ENCODE peak calls at places on chromosomes 5 and 9, in five cellular contexts. C is Panc1, N is kidney epithelial cell, Y is progenitor cell of endocrine pancreas, P is endodermal cell. I is an unnamed sample.

GRCh38 chr5:80930940-80931339 is 29.2 kb upstream of the RASGRF2 start:
- DNase-seq in N (no peak), Y (no peak), C (no peak), P (no peak), I (no peak)

GRCh38 chr5:170773031-170773985 is 10.2 kb upstream of the GABRP start:
- DNase-seq in C (no peak), Y (no peak), P (peak; percentile 83), N (no peak), I (no peak)

GRCh38 chr9:135210676-135211523 is 123.4 kb downstream of the OLFM1 start:
- DNase-seq in C (no peak), Y (no peak), P (no peak), N (no peak), I (no peak)

GRCh38 chr9:131481441-131482342 is 21.0 kb upstream of the POMT1 start:
- DNase-seq in N (no peak), C (no peak), P (no peak), Y (no peak), I (no peak)

GRCh38 chr5:73280821-73281746 is 108.1 kb downstream of the TMEM174 start:
- DNase-seq in Y (no peak), P (no peak), C (peak; percentile 8), N (peak; percentile 92), I (no peak)

GRCh38 chr9:2132484-2133082 is 117.4 kb downstream of the SMARCA2 start:
- DNase-seq in N (no peak), C (no peak), Y (no peak), P (no peak), I (no peak)

GRCh38 chr9:37156781-37157356 is 36.5 kb downstream of the ZCCHC7 start:
- DNase-seq in C (peak; percentile 7), Y (no peak), P (peak; percentile 50), N (peak; percentile 23), I (no peak)

GRCh38 chr9:78296208-78296892 is 575 bp upstream of the PSAT1 start:
- DNase-seq in C (no peak), N (no peak), Y (no peak), P (peak; percentile 78), I (peak; percentile 33)

GRCh38 chr5:16456103-16456832 is 9.3 kb downstream of the ZNF622 start:
- DNase-seq in C (peak; percentile 69), N (peak; percentile 26), P (peak; percentile 50), Y (no peak), I (peak; percentile 61)

GRCh38 chr9:91787931-91788330 is 162.1 kb downstream of the ROR2 start:
- DNase-seq in N (no peak), Y (no peak), P (no peak), C (no peak), I (no peak)

GRCh38 chr5:13809921-13810320 is 134.6 kb downstream of the DNAH5 start:
- DNase-seq in Y (no peak), P (no peak), N (no peak), C (no peak), I (no peak)

GRCh38 chr5:1511651-1512540 is 11.9 kb downstream of the LPCAT1 start:
- DNase-seq in P (peak; percentile 72), C (no peak), Y (peak; percentile 8), N (no peak), I (no peak)

GRCh38 chr5:142107729-142108431 is 699 bp upstream of the NDFIP1 start:
- DNase-seq in C (no peak), N (no peak), P (no peak), Y (no peak), I (no peak)

GRCh38 chr5:142109356-142110045 is 922 bp downstream of the NDFIP1 start:
- DNase-seq in C (no peak), N (no peak), P (no peak), Y (no peak), I (peak; percentile 69)

GRCh38 chr5:142110988-142111687 is 2.6 kb downstream of the NDFIP1 start:
- DNase-seq in N (no peak), Y (no peak), P (no peak), C (no peak), I (no peak)

GRCh38 chr5:142110046-142110531 is 1.5 kb downstream of the NDFIP1 start:
- DNase-seq in P (no peak), Y (no peak), N (no peak), C (no peak), I (peak; percentile 57)

DNA sequence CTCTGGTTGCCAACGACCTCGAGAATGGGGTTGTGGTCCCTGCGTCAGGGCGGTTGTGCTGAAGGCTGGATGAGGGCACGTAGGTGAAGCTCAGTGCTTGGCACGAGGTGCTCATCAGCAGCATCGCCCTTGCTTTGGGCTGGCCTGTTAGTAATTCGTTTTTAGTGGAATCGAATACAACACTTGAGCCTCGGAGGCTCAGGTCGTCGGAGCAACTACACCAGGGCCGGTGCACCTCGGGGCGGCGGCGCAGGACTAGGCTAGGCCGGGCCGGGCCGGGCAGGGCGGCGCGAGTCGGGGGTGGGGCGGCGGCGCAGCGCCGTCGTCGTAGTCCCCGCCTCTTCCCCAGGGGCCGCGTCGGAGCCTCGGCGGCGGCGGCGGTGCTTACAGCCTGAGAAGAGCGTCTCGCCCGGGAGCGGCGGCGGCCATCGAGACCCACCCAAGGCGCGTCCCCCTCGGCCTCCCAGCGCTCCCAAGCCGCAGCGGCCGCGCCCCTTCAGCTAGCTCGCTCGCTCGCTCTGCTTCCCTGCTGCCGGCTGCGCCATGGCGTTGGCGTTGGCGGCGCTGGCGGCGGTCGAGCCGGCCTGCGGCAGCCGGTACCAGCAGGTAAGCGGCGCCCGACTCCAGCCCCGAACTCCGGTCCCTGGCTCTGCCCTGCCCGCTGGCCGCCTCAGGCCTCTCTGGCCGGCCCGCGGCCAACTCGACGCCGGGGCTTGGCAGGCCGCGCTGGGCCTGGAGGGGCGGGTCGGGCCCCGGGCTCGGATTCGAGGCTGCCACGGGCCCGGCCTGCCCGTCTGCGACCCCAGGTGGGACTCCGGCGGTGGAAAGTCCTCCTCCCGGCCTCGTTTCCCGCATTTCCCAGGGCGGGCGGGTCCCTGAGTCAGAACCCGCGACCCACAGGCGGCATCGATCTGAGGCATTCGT is at the start of gene NDFIP1:
- DNase-seq in P (peak; percentile 93), C (no peak), Y (peak; percentile 71), N (no peak), I (peak; percentile 88)
- TF ChIP-seq CTCF in P (peak; percentile 18), C (peak; percentile 22), Y (no peak), N (no peak), I (no peak)

GRCh38 chr9:95098391-95098921 is 219.1 kb downstream of the FANCC start:
- DNase-seq in Y (no peak), C (no peak), N (no peak), P (no peak), I (no peak)

GRCh38 chr9:95096381-95096780 is 221.1 kb downstream of the FANCC start:
- DNase-seq in Y (no peak), N (no peak), P (no peak), C (no peak), I (no peak)

GRCh38 chr9:95097279-95097678 is 220.2 kb downstream of the FANCC start:
- DNase-seq in N (no peak), C (no peak), Y (no peak), P (no peak), I (no peak)

GRCh38 chr9:95095619-95096355 is 221.7 kb downstream of the FANCC start:
- DNase-seq in N (no peak), Y (no peak), P (no peak), C (no peak), I (no peak)

GRCh38 chr9:95096807-95097206 is 220.7 kb downstream of the FANCC start:
- DNase-seq in C (no peak), N (no peak), P (no peak), Y (no peak), I (no peak)
- TF ChIP-seq CTCF in C (no peak), N (no peak), P (no peak), Y (no peak), I (no peak)

GRCh38 chr9:127941062-127941925 is 3.6 kb upstream of the DPM2 start:
- DNase-seq in Y (no peak), C (no peak), P (no peak), N (no peak), I (no peak)
- TF ChIP-seq CTCF in Y (no peak), C (no peak), P (no peak), N (no peak), I (no peak)

GRCh38 chr5:125412051-125412560 is 665.7 kb upstream of the ZNF608 start:
- DNase-seq in N (no peak), C (no peak), Y (no peak), P (peak; percentile 80), I (no peak)

GRCh38 chr5:125410501-125411162 is 664.2 kb upstream of the ZNF608 start:
- DNase-seq in P (no peak), Y (no peak), C (no peak), N (no peak), I (no peak)

GRCh38 chr5:125411163-125412050 is 665.0 kb upstream of the ZNF608 start:
- DNase-seq in P (peak; percentile 64), C (no peak), Y (no peak), N (no peak), I (no peak)

GRCh38 chr5:125413861-125414260 is 667.4 kb upstream of the ZNF608 start:
- DNase-seq in N (no peak), P (no peak), C (no peak), Y (no peak), I (no peak)

GRCh38 chr5:125412561-125413535 is 666.4 kb upstream of the ZNF608 start:
- DNase-seq in P (peak; percentile 91), N (peak; percentile 95), C (no peak), Y (peak; percentile 49), I (peak; percentile 1)
- TF ChIP-seq CTCF in P (peak; percentile 66), N (peak; percentile 58), C (peak; percentile 83), Y (peak; percentile 43), I (no peak)

GRCh38 chr9:34190996-34191892 is 12.4 kb downstream of the UBAP1 start:
- DNase-seq in P (peak; percentile 59), Y (no peak), C (no peak), N (no peak), I (no peak)
- TF ChIP-seq CTCF in P (peak; percentile 68), Y (peak; percentile 39), C (no peak), N (peak; percentile 25), I (no peak)

GRCh38 chr5:159427180-159428012 is 97.1 kb upstream of the IL12B start:
- DNase-seq in N (no peak), Y (no peak), P (no peak), C (no peak), I (no peak)

GRCh38 chr5:159424123-159424522 is 93.8 kb upstream of the IL12B start:
- DNase-seq in N (no peak), P (no peak), Y (no peak), C (no peak), I (no peak)

GRCh38 chr5:159422371-159422770 is 92.1 kb upstream of the IL12B start:
- DNase-seq in N (no peak), Y (no peak), P (no peak), C (no peak), I (no peak)

GRCh38 chr5:159430361-159431018 is 100.2 kb upstream of the IL12B start:
- DNase-seq in Y (no peak), N (no peak), P (no peak), C (no peak), I (no peak)

DNA sequence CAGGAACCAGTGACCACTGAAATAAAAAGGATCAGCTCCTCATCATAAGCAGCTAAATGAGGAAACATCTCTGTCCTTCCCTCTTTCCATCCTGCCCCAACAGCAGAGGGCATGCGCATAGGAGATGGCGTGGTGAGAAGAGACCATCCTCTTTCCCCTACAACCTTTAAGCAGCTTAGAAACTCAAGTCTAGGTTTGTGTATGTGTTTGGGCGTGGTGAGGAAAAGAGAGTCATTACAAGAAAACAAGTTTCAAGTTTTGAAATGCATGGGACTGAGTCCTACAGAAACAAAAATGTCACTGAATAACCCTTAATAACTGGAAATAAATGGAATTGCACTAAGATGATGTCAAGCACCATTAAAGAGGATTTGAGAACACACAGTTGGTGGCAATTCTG is 96.4 kb upstream of the IL12B start:
- DNase-seq in Y (no peak), N (no peak), C (no peak), P (no peak), I (no peak)
- TF ChIP-seq CTCF in Y (no peak), N (no peak), C (no peak), P (no peak), I (no peak)

I was measured in activated CD8-positive, alpha-beta T cell treated with anti-CD3 and anti-CD28 coated beads for 36 hours.